ENCODE peak calls at places on chromosomes 5 and 9, in eight cellular contexts. One of them, this sample, is unnamed.

GRCh38 chr9:100590481-100590880 is 12.6 kb downstream of the CAVIN4 start:
- DNase-seq in GM23338: no peak
- DNase-seq in OCI-LY7: no peak
- DNase-seq in hepatocyte: no peak
- DNase-seq in HCT116: no peak
- DNase-seq in SK-N-SH: no peak
- DNase-seq in GM23248: peak; percentile 83
- DNase-seq in neural progenitor cell: no peak
- DNase-seq in this sample: no peak

GRCh38 chr5:175778951-175779475 is 92.4 kb upstream of the CPLX2 start:
- DNase-seq in GM23338: peak; percentile 16
- DNase-seq in OCI-LY7: no peak
- DNase-seq in hepatocyte: peak; percentile 31
- DNase-seq in HCT116: peak; percentile 15
- DNase-seq in SK-N-SH: peak; percentile 89
- DNase-seq in GM23248: peak; percentile 13
- DNase-seq in neural progenitor cell: no peak
- DNase-seq in this sample: no peak

GRCh38 chr9:86093788-86094555 is 5.4 kb downstream of the GOLM1 start:
- DNase-seq in GM23338: peak; percentile 47
- DNase-seq in OCI-LY7: no peak
- DNase-seq in hepatocyte: peak; percentile 89
- DNase-seq in HCT116: peak; percentile 33
- DNase-seq in SK-N-SH: no peak
- DNase-seq in GM23248: no peak
- DNase-seq in neural progenitor cell: no peak
- DNase-seq in this sample: no peak

GRCh38 chr5:125083932-125084331 is 337.5 kb upstream of the ZNF608 start:
- DNase-seq in GM23338: no peak
- DNase-seq in OCI-LY7: no peak
- DNase-seq in hepatocyte: peak; percentile 11
- DNase-seq in HCT116: no peak
- DNase-seq in SK-N-SH: no peak
- DNase-seq in GM23248: peak; percentile 95
- DNase-seq in neural progenitor cell: no peak
- DNase-seq in this sample: no peak

GRCh38 chr9:89225587-89225986 is 47.0 kb upstream of the SHC3 start:
- DNase-seq in GM23338: no peak
- DNase-seq in OCI-LY7: no peak
- DNase-seq in hepatocyte: no peak
- DNase-seq in HCT116: no peak
- DNase-seq in SK-N-SH: no peak
- DNase-seq in GM23248: peak; percentile 36
- DNase-seq in neural progenitor cell: no peak
- DNase-seq in this sample: no peak

GRCh38 chr9:114301798-114302565 is 20.9 kb upstream of the ORM1 start:
- DNase-seq in GM23338: no peak
- DNase-seq in OCI-LY7: no peak
- DNase-seq in hepatocyte: no peak
- DNase-seq in HCT116: no peak
- DNase-seq in SK-N-SH: no peak
- DNase-seq in GM23248: no peak
- DNase-seq in neural progenitor cell: no peak
- DNase-seq in this sample: no peak

GRCh38 chr5:99033014-99033931 is 104.5 kb upstream of the CHD1 start:
- DNase-seq in GM23338: no peak
- DNase-seq in OCI-LY7: no peak
- DNase-seq in hepatocyte: no peak
- DNase-seq in HCT116: no peak
- DNase-seq in SK-N-SH: no peak
- DNase-seq in GM23248: peak; percentile 9
- DNase-seq in neural progenitor cell: no peak
- DNase-seq in this sample: peak; percentile 34

GRCh38 chr9:69667306-69667705 is 4.9 kb downstream of the APBA1 start:
- DNase-seq in GM23338: peak; percentile 63
- DNase-seq in OCI-LY7: no peak
- DNase-seq in hepatocyte: no peak
- DNase-seq in HCT116: no peak
- DNase-seq in SK-N-SH: no peak
- DNase-seq in GM23248: peak; percentile 33
- DNase-seq in neural progenitor cell: peak; percentile 57
- DNase-seq in this sample: no peak

GRCh38 chr5:158135682-158136176 is 276.8 kb upstream of the CLINT1 start:
- DNase-seq in GM23338: peak; percentile 77
- DNase-seq in OCI-LY7: no peak
- DNase-seq in hepatocyte: no peak
- DNase-seq in HCT116: no peak
- DNase-seq in SK-N-SH: no peak
- DNase-seq in GM23248: no peak
- DNase-seq in neural progenitor cell: peak; percentile 90
- DNase-seq in this sample: no peak

GRCh38 chr9:13033959-13034695 is 245.4 kb downstream of the MPDZ start:
- DNase-seq in GM23338: peak; percentile 82
- DNase-seq in OCI-LY7: peak; percentile 25
- DNase-seq in hepatocyte: peak; percentile 85
- DNase-seq in HCT116: peak; percentile 51
- DNase-seq in SK-N-SH: peak; percentile 87
- DNase-seq in GM23248: peak; percentile 78
- DNase-seq in neural progenitor cell: peak; percentile 83
- DNase-seq in this sample: peak; percentile 24

GRCh38 chr9:38096238-38096805 is 27.3 kb upstream of the SHB start:
- DNase-seq in GM23338: no peak
- DNase-seq in OCI-LY7: no peak
- DNase-seq in hepatocyte: no peak
- DNase-seq in HCT116: no peak
- DNase-seq in SK-N-SH: no peak
- DNase-seq in GM23248: no peak
- DNase-seq in neural progenitor cell: no peak
- DNase-seq in this sample: no peak

GRCh38 chr5:134005415-134006118 is 792 bp upstream of the VDAC1 start:
- DNase-seq in GM23338: peak; percentile 74
- DNase-seq in OCI-LY7: no peak
- DNase-seq in hepatocyte: peak; percentile 37
- DNase-seq in HCT116: no peak
- DNase-seq in SK-N-SH: peak; percentile 74
- DNase-seq in GM23248: no peak
- DNase-seq in neural progenitor cell: peak; percentile 65
- DNase-seq in this sample: no peak

GRCh38 chr5:31823477-31823876 is 184.5 kb downstream of the PDZD2 start:
- DNase-seq in GM23338: peak; percentile 57
- DNase-seq in OCI-LY7: no peak
- DNase-seq in hepatocyte: no peak
- DNase-seq in HCT116: no peak
- DNase-seq in SK-N-SH: no peak
- DNase-seq in GM23248: no peak
- DNase-seq in neural progenitor cell: no peak
- DNase-seq in this sample: no peak

GRCh38 chr5:6715271-6715670 is 2.0 kb downstream of the TENT4A start:
- DNase-seq in GM23338: no peak
- DNase-seq in OCI-LY7: no peak
- DNase-seq in hepatocyte: no peak
- DNase-seq in HCT116: no peak
- DNase-seq in SK-N-SH: no peak
- DNase-seq in GM23248: no peak
- DNase-seq in neural progenitor cell: no peak
- DNase-seq in this sample: no peak

GRCh38 chr9:129284607-129285291 is 106.7 kb upstream of the IER5L start:
- DNase-seq in GM23338: no peak
- DNase-seq in OCI-LY7: peak; percentile 66
- DNase-seq in hepatocyte: no peak
- DNase-seq in HCT116: no peak
- DNase-seq in SK-N-SH: no peak
- DNase-seq in GM23248: no peak
- DNase-seq in neural progenitor cell: no peak
- DNase-seq in this sample: no peak

GRCh38 chr5:159951387-159951786 is 35.1 kb downstream of the ADRA1B start:
- DNase-seq in GM23338: peak; percentile 79
- DNase-seq in OCI-LY7: peak; percentile 36
- DNase-seq in hepatocyte: no peak
- DNase-seq in HCT116: peak; percentile 22
- DNase-seq in SK-N-SH: peak; percentile 36
- DNase-seq in GM23248: no peak
- DNase-seq in neural progenitor cell: peak; percentile 70
- DNase-seq in this sample: no peak

GRCh38 chr9:114037961-114038723 is 40.0 kb downstream of the AMBP start:
- DNase-seq in GM23338: peak; percentile 78
- DNase-seq in OCI-LY7: no peak
- DNase-seq in hepatocyte: no peak
- DNase-seq in HCT116: no peak
- DNase-seq in SK-N-SH: no peak
- DNase-seq in GM23248: no peak
- DNase-seq in neural progenitor cell: peak; percentile 96
- DNase-seq in this sample: no peak

GRCh38 chr5:172274951-172275753 is 8.4 kb downstream of the UBTD2 start:
- DNase-seq in GM23338: no peak
- DNase-seq in OCI-LY7: no peak
- DNase-seq in hepatocyte: no peak
- DNase-seq in HCT116: no peak
- DNase-seq in SK-N-SH: no peak
- DNase-seq in GM23248: peak; percentile 12
- DNase-seq in neural progenitor cell: no peak
- DNase-seq in this sample: no peak

GRCh38 chr5:74382115-74382514 is 258.4 kb downstream of the ENC1 start:
- DNase-seq in GM23338: no peak
- DNase-seq in OCI-LY7: no peak
- DNase-seq in hepatocyte: no peak
- DNase-seq in HCT116: no peak
- DNase-seq in SK-N-SH: no peak
- DNase-seq in GM23248: no peak
- DNase-seq in neural progenitor cell: no peak
- DNase-seq in this sample: no peak

GRCh38 chr5:65611524-65611923 is 12.6 kb downstream of the TRIM23 start:
- DNase-seq in GM23338: no peak
- DNase-seq in OCI-LY7: no peak
- DNase-seq in hepatocyte: peak; percentile 81
- DNase-seq in HCT116: no peak
- DNase-seq in SK-N-SH: no peak
- DNase-seq in GM23248: no peak
- DNase-seq in neural progenitor cell: no peak
- DNase-seq in this sample: no peak

DNA sequence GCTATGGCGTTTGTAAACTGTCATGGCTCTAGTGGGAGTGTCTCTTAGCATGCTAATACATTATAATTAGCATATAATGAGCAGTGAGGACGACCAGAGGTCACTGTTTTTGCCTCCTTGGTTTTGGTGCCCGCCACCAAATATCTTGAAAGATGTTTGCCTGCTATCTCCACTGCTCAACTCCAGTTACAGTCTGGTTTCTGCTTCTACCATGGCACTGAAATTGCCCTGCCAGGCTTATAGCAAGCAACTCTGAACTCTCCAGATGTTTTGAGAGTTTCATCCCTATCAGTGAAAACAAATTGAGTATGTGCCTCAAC is 122.1 kb upstream of the SPRY4 start:
- DNase-seq in GM23338: no peak
- DNase-seq in OCI-LY7: no peak
- DNase-seq in hepatocyte: no peak
- DNase-seq in HCT116: no peak
- DNase-seq in SK-N-SH: no peak
- DNase-seq in GM23248: no peak
- DNase-seq in neural progenitor cell: no peak
- DNase-seq in this sample: no peak
- H3K27ac ChIP-seq in GM23338: no peak overlapping the region
- H3K27ac ChIP-seq in OCI-LY7: no peak overlapping the region
- H3K27ac ChIP-seq in hepatocyte: peak overlapping the region; percentile 71
- H3K27ac ChIP-seq in HCT116: peak overlapping the region; percentile 87
- H3K27ac ChIP-seq in SK-N-SH: peak overlapping the region; percentile 7
- H3K27ac ChIP-seq in GM23248: peak overlapping the region; percentile 89
- H3K27ac ChIP-seq in neural progenitor cell: no peak overlapping the region
- H3K27ac ChIP-seq in this sample: no peak overlapping the region

DNA sequence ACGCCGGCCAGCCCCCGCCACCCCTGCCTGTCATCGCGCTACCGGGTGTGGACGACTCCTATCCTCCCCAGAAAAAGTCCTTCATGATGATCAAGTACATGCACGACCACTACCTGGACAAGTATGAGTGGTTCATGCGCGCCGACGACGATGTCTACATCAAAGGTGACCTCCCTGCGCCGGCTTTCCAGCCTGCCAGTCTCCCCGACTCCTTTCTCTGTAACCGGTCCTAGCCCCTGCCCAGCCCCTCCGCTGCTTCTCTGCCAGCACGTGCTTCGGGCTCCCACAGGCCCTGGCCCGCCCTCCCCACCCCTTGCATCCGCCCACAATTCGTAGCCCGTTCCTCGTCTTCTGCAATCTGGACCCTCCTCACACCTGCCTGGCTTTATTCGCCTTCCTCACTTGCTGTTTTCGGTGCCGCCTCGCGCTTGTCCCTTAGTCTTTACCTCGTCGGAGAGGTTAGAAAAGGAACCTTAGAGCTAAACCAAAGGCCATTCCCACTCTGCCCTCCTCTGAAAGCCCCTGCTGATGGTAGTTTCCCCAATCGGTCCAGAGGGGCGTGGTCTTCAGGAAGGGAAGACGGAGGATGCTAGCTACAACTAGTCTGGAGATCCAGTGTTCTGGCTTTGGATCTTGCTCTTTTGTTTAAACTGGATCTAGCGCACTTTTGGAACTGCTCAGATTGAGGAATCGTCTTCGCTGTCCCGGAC is 1.4 kb downstream of the CHSY3 start:
- DNase-seq in GM23338: peak; percentile 74
- DNase-seq in OCI-LY7: no peak
- DNase-seq in hepatocyte: peak; percentile 51
- DNase-seq in HCT116: no peak
- DNase-seq in SK-N-SH: no peak
- DNase-seq in GM23248: peak; percentile 40
- DNase-seq in neural progenitor cell: peak; percentile 74
- DNase-seq in this sample: no peak
- TF ChIP-seq EZH2phosphoT487 in GM23338: no peak
- TF ChIP-seq EZH2phosphoT487 in OCI-LY7: no peak
- TF ChIP-seq EZH2phosphoT487 in hepatocyte: no peak
- TF ChIP-seq EZH2phosphoT487 in HCT116: no peak
- TF ChIP-seq EZH2phosphoT487 in SK-N-SH: no peak
- TF ChIP-seq EZH2phosphoT487 in GM23248: no peak
- TF ChIP-seq EZH2phosphoT487 in neural progenitor cell: peak; percentile 15
- TF ChIP-seq EZH2phosphoT487 in this sample: no peak

DNA sequence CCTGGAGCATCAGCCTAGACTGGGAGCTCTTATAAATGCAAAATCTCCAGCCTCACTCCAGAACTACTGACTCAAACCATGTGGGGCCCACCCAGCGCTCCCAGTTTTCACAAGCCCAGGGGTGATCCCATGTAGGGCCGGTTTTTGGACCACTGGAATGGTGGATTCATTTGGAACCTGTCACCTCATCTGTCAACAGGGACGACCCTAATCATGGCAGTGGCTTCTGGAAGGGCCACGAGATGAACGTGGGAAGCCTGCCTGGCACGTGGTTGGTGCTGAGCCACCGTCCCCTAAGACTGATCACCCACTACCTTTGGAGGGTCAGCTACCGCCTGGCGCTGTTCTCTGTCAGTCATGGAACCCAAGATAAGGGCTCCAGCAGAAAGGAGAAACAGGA is 16.9 kb upstream of the PHF19 start:
- DNase-seq in GM23338: no peak
- DNase-seq in OCI-LY7: no peak
- DNase-seq in hepatocyte: no peak
- DNase-seq in HCT116: no peak
- DNase-seq in SK-N-SH: no peak
- DNase-seq in GM23248: no peak
- DNase-seq in neural progenitor cell: no peak
- DNase-seq in this sample: no peak
- H3K27ac ChIP-seq in GM23338: no peak overlapping the region
- H3K27ac ChIP-seq in OCI-LY7: peak overlapping the region; percentile 98
- H3K27ac ChIP-seq in hepatocyte: peak overlapping the region; percentile 73
- H3K27ac ChIP-seq in HCT116: no peak overlapping the region
- H3K27ac ChIP-seq in SK-N-SH: no peak overlapping the region
- H3K27ac ChIP-seq in GM23248: no peak overlapping the region
- H3K27ac ChIP-seq in neural progenitor cell: no peak overlapping the region
- H3K27ac ChIP-seq in this sample: peak overlapping the region; percentile 98

GRCh38 chr5:13553896-13554295 is 390.6 kb downstream of the DNAH5 start:
- DNase-seq in GM23338: peak; percentile 67
- DNase-seq in OCI-LY7: no peak
- DNase-seq in hepatocyte: peak; percentile 53
- DNase-seq in HCT116: no peak
- DNase-seq in SK-N-SH: no peak
- DNase-seq in GM23248: peak; percentile 49
- DNase-seq in neural progenitor cell: peak; percentile 76
- DNase-seq in this sample: peak; percentile 29
- TF ChIP-seq EZH2phosphoT487 in GM23338: no peak
- TF ChIP-seq EZH2phosphoT487 in OCI-LY7: no peak
- TF ChIP-seq EZH2phosphoT487 in hepatocyte: no peak
- TF ChIP-seq EZH2phosphoT487 in HCT116: no peak
- TF ChIP-seq EZH2phosphoT487 in SK-N-SH: no peak
- TF ChIP-seq EZH2phosphoT487 in GM23248: no peak
- TF ChIP-seq EZH2phosphoT487 in neural progenitor cell: no peak
- TF ChIP-seq EZH2phosphoT487 in this sample: no peak